ENCODE peak calls at places on chromosomes 1 and 21, in nine cellular contexts. One of them, this sample, is unnamed.

GRCh38 chr1:22806584-22806983 is 95.9 kb downstream of the EPHB2 start:
- DNase-seq in SK-N-SH: no peak
- DNase-seq in esophagus muscularis mucosa: no peak
- DNase-seq in tibial nerve: no peak
- DNase-seq in stomach: no peak
- DNase-seq in sigmoid colon: no peak
- DNase-seq in ovary: no peak
- DNase-seq in suprapubic skin: no peak
- DNase-seq in transverse colon: no peak
- DNase-seq in this sample: peak

GRCh38 chr1:188769181-188769580 is 1708.5 kb downstream of the BRINP3 start:
- DNase-seq in tibial nerve: no peak
- DNase-seq in SK-N-SH: no peak
- DNase-seq in stomach: no peak
- DNase-seq in esophagus muscularis mucosa: no peak
- DNase-seq in sigmoid colon: no peak
- DNase-seq in transverse colon: no peak
- DNase-seq in ovary: no peak
- DNase-seq in suprapubic skin: no peak
- DNase-seq in this sample: no peak

GRCh38 chr1:15326691-15327530 is 79.9 kb downstream of the FHAD1 start:
- DNase-seq in SK-N-SH: peak
- DNase-seq in tibial nerve: no peak
- DNase-seq in ovary: peak
- DNase-seq in suprapubic skin: no peak
- DNase-seq in esophagus muscularis mucosa: no peak
- DNase-seq in stomach: peak
- DNase-seq in sigmoid colon: no peak
- DNase-seq in transverse colon: no peak
- DNase-seq in this sample: no peak

GRCh38 chr1:1212780-1213152 is 1.2 kb downstream of the TNFRSF4 start:
- DNase-seq in SK-N-SH: peak
- DNase-seq in stomach: peak
- DNase-seq in ovary: no peak
- DNase-seq in suprapubic skin: no peak
- DNase-seq in transverse colon: peak
- DNase-seq in sigmoid colon: no peak
- DNase-seq in tibial nerve: no peak
- DNase-seq in esophagus muscularis mucosa: no peak
- DNase-seq in this sample: peak

GRCh38 chr1:20126041-20126805 is 6.9 kb upstream of the PLA2G2D start:
- DNase-seq in transverse colon: no peak
- DNase-seq in suprapubic skin: peak
- DNase-seq in SK-N-SH: no peak
- DNase-seq in esophagus muscularis mucosa: no peak
- DNase-seq in ovary: no peak
- DNase-seq in stomach: no peak
- DNase-seq in tibial nerve: no peak
- DNase-seq in sigmoid colon: peak
- DNase-seq in this sample: no peak

GRCh38 chr1:113291777-113292659 is 98.3 kb upstream of the MAGI3 start:
- DNase-seq in tibial nerve: no peak
- DNase-seq in SK-N-SH: no peak
- DNase-seq in suprapubic skin: no peak
- DNase-seq in transverse colon: no peak
- DNase-seq in stomach: no peak
- DNase-seq in ovary: no peak
- DNase-seq in sigmoid colon: no peak
- DNase-seq in esophagus muscularis mucosa: peak
- DNase-seq in this sample: no peak

GRCh38 chr1:201763439-201764140 is 65.4 kb upstream of the IPO9 start:
- DNase-seq in transverse colon: no peak
- DNase-seq in SK-N-SH: no peak
- DNase-seq in sigmoid colon: no peak
- DNase-seq in esophagus muscularis mucosa: no peak
- DNase-seq in stomach: no peak
- DNase-seq in suprapubic skin: no peak
- DNase-seq in tibial nerve: no peak
- DNase-seq in ovary: no peak
- DNase-seq in this sample: no peak

GRCh38 chr1:220887202-220887867 is 8.1 kb downstream of the HLX start:
- DNase-seq in esophagus muscularis mucosa: peak
- DNase-seq in ovary: no peak
- DNase-seq in stomach: no peak
- DNase-seq in suprapubic skin: no peak
- DNase-seq in transverse colon: no peak
- DNase-seq in tibial nerve: no peak
- DNase-seq in SK-N-SH: peak
- DNase-seq in sigmoid colon: no peak
- DNase-seq in this sample: peak

GRCh38 chr1:223081181-223081994 is 61.7 kb downstream of the TLR5 start:
- DNase-seq in suprapubic skin: peak
- DNase-seq in ovary: peak
- DNase-seq in esophagus muscularis mucosa: no peak
- DNase-seq in transverse colon: peak
- DNase-seq in tibial nerve: peak
- DNase-seq in SK-N-SH: peak
- DNase-seq in stomach: peak
- DNase-seq in sigmoid colon: peak
- DNase-seq in this sample: peak

GRCh38 chr1:96236156-96236739 is 485.3 kb upstream of the PTBP2 start:
- DNase-seq in SK-N-SH: peak
- DNase-seq in sigmoid colon: no peak
- DNase-seq in suprapubic skin: no peak
- DNase-seq in transverse colon: peak
- DNase-seq in ovary: no peak
- DNase-seq in tibial nerve: peak
- DNase-seq in stomach: peak
- DNase-seq in esophagus muscularis mucosa: no peak
- DNase-seq in this sample: peak

GRCh38 chr1:153790282-153790995 is 15.2 kb downstream of the SLC27A3 start:
- DNase-seq in stomach: peak
- DNase-seq in transverse colon: peak
- DNase-seq in esophagus muscularis mucosa: peak
- DNase-seq in tibial nerve: peak
- DNase-seq in sigmoid colon: peak
- DNase-seq in ovary: peak
- DNase-seq in suprapubic skin: peak
- DNase-seq in SK-N-SH: no peak
- DNase-seq in this sample: no peak

GRCh38 chr21:41411449-41412089 is 14.5 kb upstream of the MX1 start:
- DNase-seq in ovary: no peak
- DNase-seq in esophagus muscularis mucosa: no peak
- DNase-seq in SK-N-SH: no peak
- DNase-seq in stomach: peak
- DNase-seq in suprapubic skin: no peak
- DNase-seq in transverse colon: peak
- DNase-seq in tibial nerve: no peak
- DNase-seq in sigmoid colon: no peak
- DNase-seq in this sample: peak

GRCh38 chr1:235060607-235061470 is 67.8 kb downstream of the TOMM20 start:
- DNase-seq in SK-N-SH: no peak
- DNase-seq in suprapubic skin: no peak
- DNase-seq in ovary: no peak
- DNase-seq in sigmoid colon: no peak
- DNase-seq in transverse colon: peak
- DNase-seq in stomach: peak
- DNase-seq in esophagus muscularis mucosa: no peak
- DNase-seq in tibial nerve: no peak
- DNase-seq in this sample: no peak

GRCh38 chr1:111140680-111140967 is 601 bp downstream of the CEPT1 start:
- DNase-seq in SK-N-SH: no peak
- DNase-seq in suprapubic skin: no peak
- DNase-seq in sigmoid colon: no peak
- DNase-seq in esophagus muscularis mucosa: no peak
- DNase-seq in stomach: peak
- DNase-seq in tibial nerve: no peak
- DNase-seq in ovary: no peak
- DNase-seq in transverse colon: peak
- DNase-seq in this sample: no peak

GRCh38 chr1:174766727-174767126 is 233.0 kb upstream of the CACYBP start:
- DNase-seq in suprapubic skin: no peak
- DNase-seq in SK-N-SH: no peak
- DNase-seq in transverse colon: no peak
- DNase-seq in tibial nerve: no peak
- DNase-seq in stomach: no peak
- DNase-seq in ovary: no peak
- DNase-seq in sigmoid colon: no peak
- DNase-seq in esophagus muscularis mucosa: no peak
- DNase-seq in this sample: no peak

GRCh38 chr1:174775621-174776020 is 224.1 kb upstream of the CACYBP start:
- DNase-seq in tibial nerve: no peak
- DNase-seq in stomach: no peak
- DNase-seq in esophagus muscularis mucosa: no peak
- DNase-seq in transverse colon: no peak
- DNase-seq in SK-N-SH: no peak
- DNase-seq in suprapubic skin: no peak
- DNase-seq in ovary: no peak
- DNase-seq in sigmoid colon: no peak
- DNase-seq in this sample: no peak

GRCh38 chr1:174768949-174769348 is 230.8 kb upstream of the CACYBP start:
- DNase-seq in transverse colon: no peak
- DNase-seq in stomach: no peak
- DNase-seq in ovary: no peak
- DNase-seq in SK-N-SH: no peak
- DNase-seq in esophagus muscularis mucosa: no peak
- DNase-seq in tibial nerve: no peak
- DNase-seq in suprapubic skin: no peak
- DNase-seq in sigmoid colon: no peak
- DNase-seq in this sample: no peak

GRCh38 chr1:174768516-174768915 is 231.2 kb upstream of the CACYBP start:
- DNase-seq in sigmoid colon: no peak
- DNase-seq in esophagus muscularis mucosa: no peak
- DNase-seq in stomach: no peak
- DNase-seq in transverse colon: no peak
- DNase-seq in suprapubic skin: no peak
- DNase-seq in tibial nerve: no peak
- DNase-seq in ovary: no peak
- DNase-seq in SK-N-SH: no peak
- DNase-seq in this sample: no peak

GRCh38 chr1:174769961-174770549 is 229.7 kb upstream of the CACYBP start:
- DNase-seq in SK-N-SH: peak
- DNase-seq in stomach: no peak
- DNase-seq in esophagus muscularis mucosa: no peak
- DNase-seq in transverse colon: no peak
- DNase-seq in ovary: no peak
- DNase-seq in sigmoid colon: no peak
- DNase-seq in suprapubic skin: no peak
- DNase-seq in tibial nerve: no peak
- DNase-seq in this sample: no peak
- TF ChIP-seq EP300 in SK-N-SH: no peak
- TF ChIP-seq EP300 in stomach: no peak
- TF ChIP-seq EP300 in esophagus muscularis mucosa: no peak
- TF ChIP-seq EP300 in transverse colon: no peak
- TF ChIP-seq EP300 in ovary: no peak
- TF ChIP-seq EP300 in sigmoid colon: no peak
- TF ChIP-seq EP300 in suprapubic skin: no peak
- TF ChIP-seq EP300 in tibial nerve: no peak
- TF ChIP-seq EP300 in this sample: no peak

GRCh38 chr21:45388611-45389296 is 16.2 kb upstream of the COL18A1 start:
- DNase-seq in sigmoid colon: no peak
- DNase-seq in esophagus muscularis mucosa: no peak
- DNase-seq in transverse colon: no peak
- DNase-seq in tibial nerve: no peak
- DNase-seq in stomach: no peak
- DNase-seq in suprapubic skin: peak
- DNase-seq in ovary: peak
- DNase-seq in SK-N-SH: no peak
- DNase-seq in this sample: no peak
- TF ChIP-seq EP300 in sigmoid colon: no peak
- TF ChIP-seq EP300 in esophagus muscularis mucosa: no peak
- TF ChIP-seq EP300 in transverse colon: no peak
- TF ChIP-seq EP300 in tibial nerve: no peak
- TF ChIP-seq EP300 in stomach: no peak
- TF ChIP-seq EP300 in suprapubic skin: no peak
- TF ChIP-seq EP300 in ovary: no peak
- TF ChIP-seq EP300 in SK-N-SH: no peak
- TF ChIP-seq EP300 in this sample: no peak

DNA sequence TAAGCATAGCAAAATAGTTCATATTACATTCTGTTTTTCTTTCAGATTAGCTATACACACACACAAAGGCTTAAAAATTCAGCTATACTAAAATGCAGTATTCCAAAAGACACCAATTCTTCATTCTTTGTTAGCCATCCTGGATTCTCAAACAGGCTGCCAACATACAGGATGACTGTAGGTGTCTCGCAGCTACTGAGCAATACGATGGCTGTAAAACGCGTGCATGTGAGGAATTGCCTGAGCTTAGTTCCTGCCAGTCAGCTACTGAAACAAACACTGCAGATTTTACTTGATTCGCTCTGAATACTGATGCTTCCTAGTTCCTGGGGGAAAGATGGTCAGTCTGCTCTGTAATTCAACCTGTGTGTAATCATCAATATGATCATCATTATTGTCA is 24.7 kb upstream of the HMGN1 start:
- DNase-seq in esophagus muscularis mucosa: no peak
- DNase-seq in ovary: no peak
- DNase-seq in tibial nerve: no peak
- DNase-seq in sigmoid colon: no peak
- DNase-seq in stomach: no peak
- DNase-seq in SK-N-SH: peak
- DNase-seq in suprapubic skin: no peak
- DNase-seq in transverse colon: no peak
- DNase-seq in this sample: no peak
- TF ChIP-seq EP300 in esophagus muscularis mucosa: no peak
- TF ChIP-seq EP300 in ovary: no peak
- TF ChIP-seq EP300 in tibial nerve: no peak
- TF ChIP-seq EP300 in sigmoid colon: no peak
- TF ChIP-seq EP300 in stomach: no peak
- TF ChIP-seq EP300 in SK-N-SH: no peak
- TF ChIP-seq EP300 in suprapubic skin: no peak
- TF ChIP-seq EP300 in transverse colon: no peak
- TF ChIP-seq EP300 in this sample: no peak

GRCh38 chr1:10640079-10640578 is 156.3 kb downstream of the CASZ1 start:
- DNase-seq in esophagus muscularis mucosa: no peak
- DNase-seq in transverse colon: no peak
- DNase-seq in ovary: peak
- DNase-seq in stomach: peak
- DNase-seq in tibial nerve: no peak
- DNase-seq in suprapubic skin: no peak
- DNase-seq in SK-N-SH: peak
- DNase-seq in sigmoid colon: no peak
- DNase-seq in this sample: peak

GRCh38 chr1:10639301-10640078 is 157.0 kb downstream of the CASZ1 start:
- DNase-seq in esophagus muscularis mucosa: no peak
- DNase-seq in tibial nerve: no peak
- DNase-seq in transverse colon: no peak
- DNase-seq in ovary: no peak
- DNase-seq in suprapubic skin: peak
- DNase-seq in sigmoid colon: no peak
- DNase-seq in stomach: no peak
- DNase-seq in SK-N-SH: peak
- DNase-seq in this sample: peak

GRCh38 chr1:10637833-10638558 is 158.4 kb downstream of the CASZ1 start:
- DNase-seq in tibial nerve: no peak
- DNase-seq in SK-N-SH: no peak
- DNase-seq in suprapubic skin: no peak
- DNase-seq in esophagus muscularis mucosa: no peak
- DNase-seq in ovary: no peak
- DNase-seq in transverse colon: no peak
- DNase-seq in stomach: no peak
- DNase-seq in sigmoid colon: peak
- DNase-seq in this sample: no peak

GRCh38 chr1:10637400-10637799 is 159.0 kb downstream of the CASZ1 start:
- DNase-seq in tibial nerve: no peak
- DNase-seq in ovary: no peak
- DNase-seq in transverse colon: no peak
- DNase-seq in sigmoid colon: peak
- DNase-seq in stomach: no peak
- DNase-seq in suprapubic skin: no peak
- DNase-seq in SK-N-SH: peak
- DNase-seq in esophagus muscularis mucosa: no peak
- DNase-seq in this sample: no peak

GRCh38 chr1:10638559-10639300 is 157.7 kb downstream of the CASZ1 start:
- DNase-seq in esophagus muscularis mucosa: no peak
- DNase-seq in tibial nerve: no peak
- DNase-seq in ovary: no peak
- DNase-seq in transverse colon: no peak
- DNase-seq in suprapubic skin: no peak
- DNase-seq in SK-N-SH: no peak
- DNase-seq in stomach: no peak
- DNase-seq in sigmoid colon: no peak
- DNase-seq in this sample: no peak
- TF ChIP-seq EP300 in esophagus muscularis mucosa: no peak
- TF ChIP-seq EP300 in tibial nerve: no peak
- TF ChIP-seq EP300 in ovary: no peak
- TF ChIP-seq EP300 in transverse colon: no peak
- TF ChIP-seq EP300 in suprapubic skin: no peak
- TF ChIP-seq EP300 in SK-N-SH: no peak
- TF ChIP-seq EP300 in stomach: no peak
- TF ChIP-seq EP300 in sigmoid colon: no peak
- TF ChIP-seq EP300 in this sample: no peak

This sample was measured in upper lobe of left lung.